ENCODE peak calls at places on chromosomes 3 and 15, in five cellular contexts. One of them, this sample, is unnamed.

GRCh38 chr15:68271854-68272471 is 5.6 kb upstream of the FEM1B start:
- DNase-seq in mesenchymal stem cell: peak; percentile 80
- DNase-seq in neural progenitor cell: peak; percentile 31
- DNase-seq in PC-3: peak; percentile 96
- DNase-seq in heart left ventricle: no peak
- DNase-seq in this sample: no peak

GRCh38 chr3:32460031-32460749 is 42.5 kb downstream of the CMTM6 start:
- DNase-seq in PC-3: no peak
- DNase-seq in neural progenitor cell: peak; percentile 90
- DNase-seq in heart left ventricle: no peak
- DNase-seq in mesenchymal stem cell: no peak
- DNase-seq in this sample: peak; percentile 9

GRCh38 chr3:141876381-141876890 is at the start of gene ATP1B3:
- DNase-seq in heart left ventricle: peak; percentile 90
- DNase-seq in mesenchymal stem cell: peak; percentile 86
- DNase-seq in neural progenitor cell: peak; percentile 92
- DNase-seq in PC-3: peak; percentile 78
- DNase-seq in this sample: peak; percentile 76

GRCh38 chr15:43287254-43287653 is 20.5 kb upstream of the TGM5 start:
- DNase-seq in heart left ventricle: no peak
- DNase-seq in mesenchymal stem cell: no peak
- DNase-seq in PC-3: no peak
- DNase-seq in neural progenitor cell: no peak
- DNase-seq in this sample: no peak

GRCh38 chr3:141094851-141095545 is 43.9 kb downstream of the SPSB4 start:
- DNase-seq in heart left ventricle: peak; percentile 88
- DNase-seq in PC-3: no peak
- DNase-seq in neural progenitor cell: peak; percentile 83
- DNase-seq in mesenchymal stem cell: peak; percentile 41
- DNase-seq in this sample: peak; percentile 48

GRCh38 chr3:32398531-32398930 is 6.9 kb downstream of the CMTM7 start:
- DNase-seq in PC-3: no peak
- DNase-seq in neural progenitor cell: no peak
- DNase-seq in mesenchymal stem cell: no peak
- DNase-seq in heart left ventricle: peak; percentile 52
- DNase-seq in this sample: no peak

GRCh38 chr3:37892917-37893595 is 31.4 kb downstream of the CTDSPL start:
- DNase-seq in heart left ventricle: peak; percentile 55
- DNase-seq in neural progenitor cell: no peak
- DNase-seq in mesenchymal stem cell: peak; percentile 82
- DNase-seq in PC-3: no peak
- DNase-seq in this sample: peak; percentile 65

GRCh38 chr3:55091381-55092225 is 163.7 kb upstream of the LRTM1 start:
- DNase-seq in mesenchymal stem cell: peak; percentile 55
- DNase-seq in PC-3: peak; percentile 22
- DNase-seq in heart left ventricle: no peak
- DNase-seq in neural progenitor cell: no peak
- DNase-seq in this sample: no peak

GRCh38 chr3:114756506-114757279 is 390.4 kb downstream of the ZBTB20 start:
- DNase-seq in heart left ventricle: peak; percentile 23
- DNase-seq in PC-3: no peak
- DNase-seq in mesenchymal stem cell: peak; percentile 15
- DNase-seq in neural progenitor cell: no peak
- DNase-seq in this sample: no peak

GRCh38 chr3:63977893-63978292 is 45.4 kb downstream of the PSMD6 start:
- DNase-seq in PC-3: no peak
- DNase-seq in neural progenitor cell: no peak
- DNase-seq in mesenchymal stem cell: no peak
- DNase-seq in heart left ventricle: no peak
- DNase-seq in this sample: no peak
- H3K4me1 ChIP-seq in PC-3: peaks cover 10% of the 10 kb centered on the region
- H3K4me1 ChIP-seq in neural progenitor cell: peaks cover 52% of the 10 kb centered on the region
- H3K4me1 ChIP-seq in mesenchymal stem cell: peaks cover 7% of the 10 kb centered on the region
- H3K4me1 ChIP-seq in heart left ventricle: peaks cover 47% of the 10 kb centered on the region
- H3K4me1 ChIP-seq in this sample: no peaks in the 10 kb centered on the region

GRCh38 chr3:57160731-57161086 is 4.4 kb downstream of the IL17RD start:
- DNase-seq in PC-3: no peak
- DNase-seq in mesenchymal stem cell: no peak
- DNase-seq in neural progenitor cell: no peak
- DNase-seq in heart left ventricle: no peak
- DNase-seq in this sample: no peak
- H3K4me1 ChIP-seq in PC-3: peaks cover 28% of the 10 kb centered on the region
- H3K4me1 ChIP-seq in mesenchymal stem cell: peaks cover 12% of the 10 kb centered on the region
- H3K4me1 ChIP-seq in neural progenitor cell: peaks cover 81% of the 10 kb centered on the region
- H3K4me1 ChIP-seq in heart left ventricle: peaks cover 59% of the 10 kb centered on the region
- H3K4me1 ChIP-seq in this sample: peaks cover 9% of the 10 kb centered on the region

DNA sequence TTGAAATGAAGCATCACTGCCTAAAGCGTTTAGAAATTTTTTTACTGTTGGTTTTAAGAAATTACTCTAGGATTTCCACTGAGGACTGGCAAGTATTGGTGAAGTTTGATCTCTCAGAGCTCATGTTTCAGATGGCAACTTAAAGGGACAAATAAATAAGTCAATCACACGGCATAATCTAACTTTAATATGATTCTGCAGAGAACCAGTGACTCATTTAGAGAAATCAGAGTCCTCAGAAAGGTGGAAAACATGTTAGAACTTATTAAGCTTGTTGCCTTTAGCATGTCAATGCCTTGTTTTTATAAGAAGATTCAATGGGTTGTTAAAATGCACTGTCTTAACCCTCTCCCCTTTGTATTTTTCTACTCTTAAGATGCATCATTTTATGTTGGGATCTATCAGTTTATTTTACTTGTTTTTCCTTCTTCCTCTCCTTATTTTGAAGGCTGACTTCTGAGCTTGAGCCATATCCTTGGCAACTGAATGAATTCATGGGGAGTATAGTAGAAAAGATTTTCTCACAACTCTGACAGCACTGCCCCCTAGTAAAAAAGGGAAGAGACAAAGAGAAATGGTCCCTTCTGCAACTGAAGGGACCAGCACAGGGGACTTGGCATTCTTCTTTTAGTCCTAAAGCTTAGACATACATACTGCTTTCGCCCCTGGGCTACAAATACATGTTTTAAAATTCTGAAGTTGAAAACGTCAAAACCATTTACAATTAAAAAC is 431.2 kb downstream of the LPP start:
- DNase-seq in mesenchymal stem cell: peak; percentile 20
- DNase-seq in PC-3: peak; percentile 53
- DNase-seq in neural progenitor cell: peak; percentile 38
- DNase-seq in heart left ventricle: no peak
- DNase-seq in this sample: peak; percentile 36
- H3K4me1 ChIP-seq in mesenchymal stem cell: peaks cover 1% of the 10 kb centered on the region
- H3K4me1 ChIP-seq in PC-3: peaks cover 29% of the 10 kb centered on the region
- H3K4me1 ChIP-seq in neural progenitor cell: peaks cover 15% of the 10 kb centered on the region
- H3K4me1 ChIP-seq in heart left ventricle: peaks cover 24% of the 10 kb centered on the region
- H3K4me1 ChIP-seq in this sample: peaks cover 20% of the 10 kb centered on the region

GRCh38 chr3:197460002-197460401 is 95.8 kb downstream of the BDH1 start:
- DNase-seq in heart left ventricle: no peak
- DNase-seq in mesenchymal stem cell: no peak
- DNase-seq in PC-3: no peak
- DNase-seq in neural progenitor cell: no peak
- DNase-seq in this sample: no peak

GRCh38 chr3:197460639-197461038 is 95.1 kb downstream of the BDH1 start:
- DNase-seq in heart left ventricle: no peak
- DNase-seq in mesenchymal stem cell: no peak
- DNase-seq in neural progenitor cell: no peak
- DNase-seq in PC-3: no peak
- DNase-seq in this sample: no peak

GRCh38 chr3:197458906-197459470 is 96.8 kb downstream of the BDH1 start:
- DNase-seq in heart left ventricle: no peak
- DNase-seq in PC-3: no peak
- DNase-seq in neural progenitor cell: no peak
- DNase-seq in mesenchymal stem cell: no peak
- DNase-seq in this sample: no peak

GRCh38 chr3:197456271-197457091 is 99.3 kb downstream of the BDH1 start:
- DNase-seq in PC-3: no peak
- DNase-seq in mesenchymal stem cell: peak; percentile 92
- DNase-seq in heart left ventricle: peak; percentile 86
- DNase-seq in neural progenitor cell: peak; percentile 87
- DNase-seq in this sample: peak; percentile 77

DNA sequence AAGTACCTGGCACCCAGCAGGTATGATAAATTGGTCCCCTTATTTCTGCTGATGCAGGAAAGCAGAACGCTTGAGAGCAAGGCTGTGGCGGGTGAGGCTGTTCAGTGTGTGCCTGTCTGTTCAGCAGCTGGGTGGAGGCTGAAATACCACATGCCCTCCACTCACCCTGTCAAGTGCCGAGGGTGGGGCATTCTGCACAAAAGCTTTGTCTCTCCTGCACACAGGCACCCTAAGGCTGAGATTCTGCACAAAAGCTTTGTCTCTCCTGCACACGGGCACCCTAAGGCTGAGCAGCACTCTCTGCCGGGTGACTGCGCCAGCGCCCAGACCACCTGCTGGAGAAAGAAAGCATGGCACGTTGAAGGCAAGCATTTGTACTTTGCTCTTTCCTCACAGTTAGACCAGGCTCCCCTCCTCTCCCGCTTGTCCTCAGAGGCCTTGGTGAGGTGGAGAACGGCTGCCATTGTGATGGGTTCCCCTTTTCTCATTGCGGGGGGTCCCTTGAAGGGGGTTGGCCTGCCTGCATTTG is 97.5 kb downstream of the BDH1 start:
- DNase-seq in mesenchymal stem cell: no peak
- DNase-seq in neural progenitor cell: no peak
- DNase-seq in heart left ventricle: no peak
- DNase-seq in PC-3: no peak
- DNase-seq in this sample: no peak
- H3K4me1 ChIP-seq in mesenchymal stem cell: peaks cover 6% of the 10 kb centered on the region
- H3K4me1 ChIP-seq in neural progenitor cell: peaks cover 10% of the 10 kb centered on the region
- H3K4me1 ChIP-seq in heart left ventricle: peaks cover 8% of the 10 kb centered on the region
- H3K4me1 ChIP-seq in PC-3: no peaks in the 10 kb centered on the region
- H3K4me1 ChIP-seq in this sample: peaks cover 11% of the 10 kb centered on the region

GRCh38 chr3:10383850-10384248 is 62.9 kb upstream of the SEC13 start:
- DNase-seq in mesenchymal stem cell: no peak
- DNase-seq in PC-3: no peak
- DNase-seq in heart left ventricle: no peak
- DNase-seq in neural progenitor cell: no peak
- DNase-seq in this sample: no peak
- H3K4me1 ChIP-seq in mesenchymal stem cell: no peaks in the 10 kb centered on the region
- H3K4me1 ChIP-seq in PC-3: no peaks in the 10 kb centered on the region
- H3K4me1 ChIP-seq in heart left ventricle: no peaks in the 10 kb centered on the region
- H3K4me1 ChIP-seq in neural progenitor cell: no peaks in the 10 kb centered on the region
- H3K4me1 ChIP-seq in this sample: no peaks in the 10 kb centered on the region

DNA sequence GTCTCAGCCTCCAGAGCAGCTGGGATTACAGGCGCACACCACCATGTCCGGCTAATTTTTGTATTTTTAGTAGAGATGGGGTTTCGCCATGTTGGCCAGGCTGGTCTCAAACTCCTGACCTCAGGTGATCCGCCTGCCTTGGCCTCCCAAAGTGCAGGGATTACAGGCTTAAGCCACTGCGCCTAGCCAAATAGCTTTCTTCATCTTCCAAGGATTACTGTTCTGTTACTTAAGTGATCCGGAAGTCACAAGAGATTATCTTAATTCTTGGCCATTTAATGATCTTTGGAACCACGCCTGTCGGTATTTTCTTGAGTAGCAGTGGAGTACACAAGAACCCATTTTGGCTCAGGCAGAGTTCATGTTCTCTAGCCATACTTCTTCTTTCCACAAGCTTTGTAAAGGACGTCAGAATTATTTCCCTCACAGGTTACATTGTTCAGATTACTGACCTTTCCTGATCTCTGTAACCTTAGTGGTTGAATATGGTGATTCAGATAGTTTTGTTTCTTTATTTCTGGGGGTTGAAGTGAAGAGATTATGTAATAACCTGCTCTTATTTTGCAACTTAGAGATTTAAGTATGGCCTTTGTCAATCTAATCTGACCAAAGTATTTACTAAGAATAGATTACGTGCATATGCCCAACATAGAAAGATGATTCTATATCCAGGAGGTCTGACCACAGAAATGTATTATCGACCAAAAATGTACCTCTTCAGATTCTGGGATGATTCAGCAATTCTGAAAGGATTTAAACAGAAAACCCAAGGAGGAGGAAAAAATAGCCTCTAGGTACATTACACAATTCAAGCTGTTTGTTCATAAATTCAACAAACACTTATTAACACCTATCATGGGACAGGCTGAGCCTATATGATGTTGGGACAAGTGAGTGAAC is 132.2 kb downstream of the GREM1 start:
- DNase-seq in mesenchymal stem cell: peak; percentile 88
- DNase-seq in PC-3: peak; percentile 92
- DNase-seq in neural progenitor cell: no peak
- DNase-seq in heart left ventricle: no peak
- DNase-seq in this sample: no peak
- H3K4me1 ChIP-seq in mesenchymal stem cell: no peaks in the 10 kb centered on the region
- H3K4me1 ChIP-seq in PC-3: peaks cover 41% of the 10 kb centered on the region
- H3K4me1 ChIP-seq in neural progenitor cell: peaks cover 9% of the 10 kb centered on the region
- H3K4me1 ChIP-seq in heart left ventricle: no peaks in the 10 kb centered on the region
- H3K4me1 ChIP-seq in this sample: peaks cover 15% of the 10 kb centered on the region

DNA sequence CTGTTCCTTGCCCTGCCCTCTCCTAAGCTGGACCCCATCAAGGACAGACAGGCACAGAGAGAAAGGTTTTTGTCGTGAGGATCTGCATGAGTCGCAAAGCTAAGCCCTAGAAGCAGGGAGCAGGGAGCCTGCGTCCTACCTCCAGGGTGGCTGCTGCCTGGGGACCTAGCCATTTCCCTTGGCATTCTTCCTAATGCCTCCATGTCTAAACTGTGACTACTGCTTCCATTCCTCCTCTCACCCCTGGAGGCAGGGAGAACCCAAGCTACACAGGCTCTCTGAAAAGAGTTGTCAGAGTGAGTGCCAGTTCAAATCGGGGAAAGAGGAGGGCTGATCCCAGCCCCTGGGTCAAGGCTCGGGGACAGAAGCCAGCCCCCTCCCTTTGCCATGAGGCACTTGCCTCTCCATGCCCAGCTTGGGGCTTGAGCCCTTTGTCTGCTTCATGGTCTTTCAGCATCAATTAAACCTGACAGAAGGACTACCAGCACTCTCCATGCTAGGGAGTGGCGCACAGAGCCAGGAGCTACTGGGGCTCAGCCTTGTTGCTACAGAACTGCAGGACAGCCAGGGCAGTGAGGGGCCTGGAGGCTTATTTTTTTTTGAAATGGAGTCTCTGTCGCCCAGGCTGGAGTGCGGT is 2.4 kb downstream of the GCHFR start:
- DNase-seq in heart left ventricle: no peak
- DNase-seq in neural progenitor cell: no peak
- DNase-seq in mesenchymal stem cell: no peak
- DNase-seq in PC-3: no peak
- DNase-seq in this sample: no peak
- H3K4me1 ChIP-seq in heart left ventricle: peaks cover 29% of the 10 kb centered on the region
- H3K4me1 ChIP-seq in neural progenitor cell: peaks cover 31% of the 10 kb centered on the region
- H3K4me1 ChIP-seq in mesenchymal stem cell: peaks cover 74% of the 10 kb centered on the region
- H3K4me1 ChIP-seq in PC-3: peaks cover 57% of the 10 kb centered on the region
- H3K4me1 ChIP-seq in this sample: peaks cover 43% of the 10 kb centered on the region

This sample was measured in endothelial cell of umbilical vein.